ENCODE peak calls at places on chromosomes 7 and 10, in four cellular contexts. S, I, P and G are unnamed samples.

GRCh38 chr7:84017653-84018052 is 176.9 kb downstream of the SEMA3A start:
- DNase-seq in S (no peak), I (no peak), P (no peak), G (no peak)

GRCh38 chr10:48406204-48406603 is 99.7 kb downstream of the MAPK8 start:
- DNase-seq in S (no peak), I (no peak), P (no peak), G (no peak)

GRCh38 chr7:10418985-10419384 is 554.7 kb upstream of the PHF14 start:
- DNase-seq in S (no peak), I (no peak), P (no peak), G (no peak)

GRCh38 chr10:15346440-15347141 is 24.5 kb downstream of the FAM171A1 start:
- DNase-seq in S (no peak), I (no peak), P (no peak), G (no peak)

GRCh38 chr10:62514079-62514693 is 140.0 kb downstream of the ZNF365 start:
- DNase-seq in S (no peak), I (no peak), P (no peak), G (peak; percentile 7)

GRCh38 chr10:84317174-84317573 is 11.2 kb upstream of the CCSER2 start:
- DNase-seq in S (no peak), I (peak; percentile 34), P (no peak), G (no peak)

GRCh38 chr10:29948971-29949370 is 110.4 kb downstream of the JCAD start:
- DNase-seq in S (peak; percentile 36), I (no peak), P (no peak), G (peak; percentile 15)

GRCh38 chr7:131845573-131846337 is 289.3 kb upstream of the PODXL start:
- DNase-seq in S (no peak), I (no peak), P (no peak), G (no peak)

GRCh38 chr10:122567056-122567660 is 6.6 kb downstream of the DMBT1 start:
- DNase-seq in S (peak; percentile 44), I (peak; percentile 41), P (peak; percentile 17), G (peak; percentile 19)

DNA sequence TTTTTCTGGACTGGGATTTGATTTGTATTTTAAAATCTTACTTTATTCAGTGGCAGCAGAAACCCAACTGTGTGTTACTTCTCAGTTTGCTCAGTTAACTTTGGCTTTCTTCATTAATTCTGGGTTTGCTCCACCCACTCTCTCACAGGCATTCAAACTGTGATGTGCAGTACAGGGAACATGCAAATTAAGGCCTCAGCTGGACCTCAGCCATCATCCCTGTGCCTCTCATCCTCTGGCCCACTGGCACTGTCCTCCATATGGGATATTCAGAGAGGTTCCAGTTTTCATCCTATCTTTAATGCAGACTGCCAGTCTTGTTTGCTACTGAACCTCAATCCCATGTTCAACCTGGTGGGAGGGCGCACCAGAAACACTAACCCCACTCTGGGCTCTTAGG is 743.4 kb upstream of the IGFBP3 start:
- DNase-seq in S (no peak), I (no peak), P (no peak), G (no peak)
- TF ChIP-seq CTCF in S (no peak), I (no peak), P (no peak), G (no peak)

GRCh38 chr7:99140813-99141212 is 3.1 kb downstream of the SMURF1 start:
- DNase-seq in S (no peak), I (no peak), P (no peak), G (no peak)

GRCh38 chr7:99141334-99141733 is 2.6 kb downstream of the SMURF1 start:
- DNase-seq in S (no peak), I (no peak), P (no peak), G (no peak)

GRCh38 chr7:99142727-99143521 is 984 bp downstream of the SMURF1 start:
- DNase-seq in S (peak; percentile 95), I (peak; percentile 88), P (peak; percentile 93), G (peak; percentile 97)

GRCh38 chr7:99143522-99143852 is 421 bp downstream of the SMURF1 start:
- DNase-seq in S (no peak), I (no peak), P (no peak), G (no peak)

DNA sequence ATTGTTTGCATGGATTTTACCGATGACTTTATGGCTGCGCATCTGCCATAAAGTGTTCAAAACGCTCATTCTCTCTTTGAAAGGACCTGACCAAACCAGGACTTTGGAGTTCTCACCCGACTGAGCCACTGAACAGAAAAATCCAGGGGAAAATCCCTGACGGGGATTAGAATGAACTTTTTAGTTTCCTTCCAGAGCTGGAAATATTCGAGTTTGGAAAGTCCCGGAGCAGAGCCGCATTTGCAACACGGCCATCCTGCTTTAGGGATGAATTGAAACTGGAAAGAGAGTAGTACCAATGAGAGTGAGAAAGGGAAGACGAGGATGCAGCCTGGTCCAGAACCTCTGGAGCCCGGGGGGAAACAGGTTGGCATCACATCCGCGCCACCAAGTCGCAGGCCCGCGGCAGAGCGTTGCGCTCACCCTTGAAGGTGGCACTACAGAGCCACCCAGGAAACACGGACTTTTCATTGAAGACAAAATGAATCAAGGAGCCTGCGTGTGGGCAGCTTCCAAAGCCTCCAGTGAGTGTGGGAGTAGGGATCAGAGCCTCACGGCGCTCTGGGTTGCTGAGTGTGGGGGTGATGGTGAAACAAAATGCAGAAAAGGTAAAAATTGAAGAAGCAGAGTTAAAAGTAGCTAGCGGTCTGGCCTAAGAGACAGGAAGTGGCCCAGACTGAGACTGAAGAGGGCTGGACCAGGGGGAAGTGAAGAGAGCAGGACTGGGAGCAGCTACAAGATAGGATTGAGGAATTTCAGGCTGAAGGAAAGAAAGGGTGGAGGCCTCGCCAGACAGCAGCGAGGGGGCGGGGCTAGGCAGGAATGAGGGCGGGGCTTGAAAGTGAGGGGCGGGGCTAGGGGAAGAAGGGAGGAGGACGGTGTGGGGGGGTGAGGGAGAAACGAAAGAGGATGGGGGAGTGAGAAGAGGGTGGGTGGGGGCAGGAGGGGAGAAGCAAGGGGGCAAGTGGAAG is 1.9 kb downstream of the SMURF1 start:
- DNase-seq in S (peak; percentile 53), I (peak; percentile 32), P (peak; percentile 70), G (peak; percentile 56)
- TF ChIP-seq CTCF in S (no peak), I (no peak), P (no peak), G (no peak)

GRCh38 chr10:5589963-5590511 is 65.3 kb downstream of the CALML3 start:
- DNase-seq in S (no peak), I (no peak), P (no peak), G (peak; percentile 19)
- TF ChIP-seq CTCF in S (no peak), I (no peak), P (no peak), G (peak; percentile 24)

GRCh38 chr7:33043875-33044718 is 18.5 kb downstream of the NT5C3A start:
- DNase-seq in S (no peak), I (no peak), P (no peak), G (peak; percentile 66)
- TF ChIP-seq CTCF in S (peak; percentile 34), I (no peak), P (peak; percentile 28), G (peak; percentile 43)